ENCODE peak calls at places on chromosomes 5 and 9, in nine cellular contexts. F, L, Y, I, P, H, M, D and W are unnamed samples.
A peak's percentile ranks its signal among the peaks of the same experiment; 100 is the strongest.

GRCh38 chr5:166624573-166624972 is 1666.9 kb upstream of the WWC1 start:
- DNase-seq in F (no peak), L (no peak), Y (no peak), I (no peak), P (no peak), H (peak; percentile 8), M (no peak), D (peak; percentile 3), W (no peak)

GRCh38 chr9:4887556-4887955 is 94.8 kb downstream of the RCL1 start:
- DNase-seq in F (no peak), L (peak; percentile 42), Y (no peak), I (no peak), P (no peak), H (no peak), M (no peak), D (no peak), W (peak; percentile 28)

GRCh38 chr5:88824892-88825781 is 57.8 kb downstream of the MEF2C start:
- DNase-seq in F (no peak), L (no peak), Y (no peak), I (no peak), P (peak; percentile 6), H (no peak), M (no peak), D (no peak), W (no peak)

GRCh38 chr5:170614071-170614490 is 110.3 kb downstream of the KCNIP1 start:
- DNase-seq in F (no peak), L (no peak), Y (no peak), I (no peak), P (no peak), H (no peak), M (no peak), D (peak; percentile 31), W (no peak)

GRCh38 chr9:134566936-134567335 is 74.7 kb upstream of the COL5A1 start:
- DNase-seq in F (no peak), L (no peak), Y (no peak), I (no peak), P (no peak), H (no peak), M (no peak), D (no peak), W (no peak)

GRCh38 chr9:114656301-114656700 is 1.3 kb downstream of the TEX53 start:
- DNase-seq in F (no peak), L (no peak), Y (no peak), I (no peak), P (no peak), H (no peak), M (no peak), D (no peak), W (no peak)

GRCh38 chr9:135158572-135158937 is 71.1 kb downstream of the OLFM1 start:
- DNase-seq in F (no peak), L (no peak), Y (no peak), I (no peak), P (no peak), H (no peak), M (no peak), D (no peak), W (no peak)

GRCh38 chr9:132141364-132141947 is 20.4 kb upstream of the NTNG2 start:
- DNase-seq in F (no peak), L (no peak), Y (no peak), I (no peak), P (peak; percentile 50), H (peak; percentile 57), M (no peak), D (peak; percentile 51), W (no peak)

GRCh38 chr5:37146896-37147295 is 102.3 kb downstream of the CPLANE1 start:
- DNase-seq in F (no peak), L (no peak), Y (no peak), I (no peak), P (no peak), H (no peak), M (no peak), D (no peak), W (no peak)

GRCh38 chr9:116087751-116088194 is 65.8 kb upstream of the PAPPA start:
- DNase-seq in F (no peak), L (no peak), Y (no peak), I (no peak), P (peak; percentile 77), H (no peak), M (no peak), D (no peak), W (no peak)

GRCh38 chr5:27328480-27328879 is 290.1 kb upstream of the CDH9 start:
- DNase-seq in F (no peak), L (no peak), Y (no peak), I (no peak), P (peak; percentile 87), H (no peak), M (no peak), D (no peak), W (no peak)

GRCh38 chr5:178442361-178443256 is 147.6 kb downstream of the COL23A1 start:
- DNase-seq in F (no peak), L (no peak), Y (no peak), I (no peak), P (no peak), H (no peak), M (no peak), D (no peak), W (no peak)

GRCh38 chr9:35277649-35278359 is 116.0 kb downstream of the UNC13B start:
- DNase-seq in F (no peak), L (no peak), Y (no peak), I (no peak), P (peak; percentile 47), H (no peak), M (no peak), D (no peak), W (no peak)

GRCh38 chr5:171984748-171985419 is 21.6 kb downstream of the FBXW11 start:
- DNase-seq in F (no peak), L (no peak), Y (peak; percentile 23), I (peak; percentile 35), P (peak; percentile 96), H (no peak), M (no peak), D (no peak), W (no peak)

GRCh38 chr5:181044093-181044599 is 4.1 kb downstream of the BTNL9 start:
- DNase-seq in F (no peak), L (no peak), Y (no peak), I (no peak), P (no peak), H (no peak), M (no peak), D (no peak), W (no peak)

GRCh38 chr5:141657937-141658545 is 6.8 kb upstream of the FCHSD1 start:
- DNase-seq in F (no peak), L (no peak), Y (no peak), I (no peak), P (peak; percentile 84), H (no peak), M (peak; percentile 75), D (no peak), W (no peak)

GRCh38 chr9:4196376-4196775 is 103.5 kb downstream of the GLIS3 start:
- DNase-seq in F (no peak), L (no peak), Y (no peak), I (no peak), P (peak; percentile 22), H (no peak), M (no peak), D (no peak), W (no peak)

GRCh38 chr9:32414856-32415255 is 30.4 kb downstream of the ACO1 start:
- DNase-seq in F (no peak), L (no peak), Y (no peak), I (no peak), P (no peak), H (no peak), M (no peak), D (no peak), W (no peak)

GRCh38 chr5:36156619-36157018 is 4.7 kb downstream of the SKP2 start:
- DNase-seq in F (no peak), L (no peak), Y (no peak), I (no peak), P (no peak), H (no peak), M (no peak), D (no peak), W (no peak)

GRCh38 chr9:96523429-96523828 is 73.5 kb downstream of the HABP4 start:
- DNase-seq in F (no peak), L (peak; percentile 40), Y (no peak), I (no peak), P (no peak), H (no peak), M (no peak), D (no peak), W (peak; percentile 60)

GRCh38 chr5:181215997-181216982 is 6.8 kb upstream of the TRIM41 start:
- DNase-seq in F (no peak), L (no peak), Y (no peak), I (no peak), P (peak; percentile 56), H (no peak), M (no peak), D (peak; percentile 58), W (no peak)

GRCh38 chr9:95816716-95817115 is 58.8 kb upstream of the ERCC6L2 start:
- DNase-seq in F (no peak), L (no peak), Y (no peak), I (no peak), P (peak; percentile 41), H (no peak), M (no peak), D (no peak), W (no peak)

GRCh38 chr9:86112057-86112456 is 12.7 kb upstream of the GOLM1 start:
- DNase-seq in F (no peak), L (no peak), Y (no peak), I (no peak), P (no peak), H (no peak), M (no peak), D (no peak), W (no peak)

GRCh38 chr5:68074633-68075032 is 140.9 kb upstream of the PIK3R1 start:
- DNase-seq in F (no peak), L (no peak), Y (no peak), I (no peak), P (no peak), H (no peak), M (no peak), D (no peak), W (no peak)

GRCh38 chr5:2165991-2166978 is 283.6 kb upstream of the IRX4 start:
- DNase-seq in F (no peak), L (no peak), Y (no peak), I (no peak), P (no peak), H (no peak), M (no peak), D (no peak), W (no peak)